ENCODE peak calls at places on chromosomes 3 and 15, in eight cellular contexts. N is stomach, W is T-helper 1 cell, S is uterus, F is MCF 10A, E is NCI-H1105 treated with DMSO at 0.1 percent for 48 hours, O is GM04503, Q is activated gamma-delta T cell treated with Interleukin-2 at 50 U/mL for 16 hours. H is an unnamed sample.

GRCh38 chr3:131895766-131896165 is 139.0 kb downstream of the CPNE4 start:
- DNase-seq in N (no peak), W (no peak), S (no peak), F (no peak), E (no peak), O (no peak), Q (no peak), H (no peak)

GRCh38 chr15:63984331-63984730 is 62.0 kb downstream of the DAPK2 start:
- DNase-seq in N (peak), W (no peak), S (no peak), F (no peak), E (no peak), O (no peak), Q (no peak), H (no peak)

GRCh38 chr3:72312339-72312738 is 527.4 kb upstream of the PROK2 start:
- DNase-seq in N (no peak), W (no peak), S (no peak), F (no peak), E (no peak), O (no peak), Q (no peak), H (no peak)

GRCh38 chr15:82937659-82938058 is 14.9 kb downstream of the HOMER2 start:
- DNase-seq in N (no peak), W (no peak), S (no peak), F (no peak), E (no peak), O (no peak), Q (no peak), H (no peak)

GRCh38 chr15:45399381-45400212 is 21.3 kb upstream of the GATM start:
- DNase-seq in N (no peak), W (no peak), S (no peak), F (peak), E (peak), O (no peak), Q (no peak), H (no peak)

GRCh38 chr15:41501961-41502786 is 8.5 kb downstream of the ITPKA start:
- DNase-seq in N (no peak), W (no peak), S (no peak), F (no peak), E (no peak), O (no peak), Q (peak), H (no peak)

GRCh38 chr3:15470804-15471203 is 43.4 kb downstream of the EAF1 start:
- DNase-seq in N (no peak), W (no peak), S (no peak), F (no peak), E (no peak), O (no peak), Q (no peak), H (no peak)

GRCh38 chr3:129278970-129279906 is 568 bp downstream of the HMCES start:
- DNase-seq in N (peak), W (peak), S (peak), F (peak), E (peak), O (no peak), Q (peak), H (no peak)

GRCh38 chr3:133213942-133214341 is 175.8 kb downstream of the TMEM108 start:
- DNase-seq in N (no peak), W (no peak), S (no peak), F (no peak), E (no peak), O (no peak), Q (no peak), H (no peak)

GRCh38 chr15:31387483-31388118 is 61.0 kb downstream of the KLF13 start:
- DNase-seq in N (peak), W (no peak), S (no peak), F (peak), E (peak), O (no peak), Q (peak), H (no peak)

GRCh38 chr15:31483053-31483923 is 156.7 kb downstream of the KLF13 start:
- DNase-seq in N (peak), W (no peak), S (no peak), F (no peak), E (no peak), O (no peak), Q (peak), H (no peak)

GRCh38 chr15:99929266-99929665 is 196.0 kb upstream of the LYSMD4 start:
- DNase-seq in N (no peak), W (no peak), S (no peak), F (no peak), E (no peak), O (no peak), Q (no peak), H (no peak)

GRCh38 chr15:64904189-64904588 is 7.5 kb upstream of the ANKDD1A start:
- DNase-seq in N (no peak), W (no peak), S (no peak), F (no peak), E (no peak), O (no peak), Q (no peak), H (no peak)

GRCh38 chr15:98692213-98692612 is 43.9 kb downstream of the IGF1R start:
- DNase-seq in N (no peak), W (no peak), S (no peak), F (no peak), E (no peak), O (no peak), Q (no peak), H (no peak)

GRCh38 chr3:126959144-126959920 is 23.6 kb upstream of the PLXNA1 start:
- DNase-seq in N (no peak), W (no peak), S (no peak), F (no peak), E (no peak), O (no peak), Q (no peak), H (no peak)

GRCh38 chr3:99699841-99700240 is 61.4 kb downstream of the COL8A1 start:
- DNase-seq in N (no peak), W (no peak), S (no peak), F (peak), E (no peak), O (peak), Q (no peak), H (no peak)

GRCh38 chr15:40815042-40815678 is 7.9 kb upstream of the DNAJC17 start:
- DNase-seq in N (peak), W (no peak), S (no peak), F (peak), E (peak), O (no peak), Q (no peak), H (no peak)

GRCh38 chr3:154559623-154560022 is 129.6 kb upstream of the GPR149 start:
- DNase-seq in N (no peak), W (no peak), S (no peak), F (no peak), E (no peak), O (no peak), Q (no peak), H (no peak)

GRCh38 chr3:196737655-196738054 is 2.0 kb upstream of the PAK2 start:
- DNase-seq in N (no peak), W (no peak), S (no peak), F (no peak), E (no peak), O (no peak), Q (no peak), H (no peak)

GRCh38 chr3:55427739-55428138 is 59.4 kb downstream of the WNT5A start:
- DNase-seq in N (no peak), W (no peak), S (no peak), F (no peak), E (no peak), O (no peak), Q (no peak), H (no peak)

GRCh38 chr3:112519424-112520001 is 20.2 kb upstream of the BTLA start:
- DNase-seq in N (no peak), W (no peak), S (no peak), F (peak), E (peak), O (peak), Q (peak), H (peak)